ENCODE peak calls at places on chromosomes 6 and 20, in ten cellular contexts. R, Y, E, I, P, X, J, W, A and N are unnamed samples.

GRCh38 chr6:131244942-131245341 is 109.7 kb downstream of the AKAP7 start:
- DNase-seq in R (no peak), Y (no peak), E (no peak), I (no peak), P (no peak), X (no peak), J (no peak), W (no peak), A (no peak), N (no peak)

GRCh38 chr6:135300576-135300975 is 119.5 kb downstream of the MYB start:
- DNase-seq in R (peak; percentile 33), Y (no peak), E (no peak), I (no peak), P (no peak), X (no peak), J (no peak), W (no peak), A (no peak), N (no peak)

GRCh38 chr6:14518515-14519217 is 401.1 kb downstream of the CD83 start:
- DNase-seq in R (no peak), Y (no peak), E (no peak), I (no peak), P (no peak), X (no peak), J (no peak), W (no peak), A (no peak), N (no peak)

GRCh38 chr6:170295519-170296422 is 4.9 kb upstream of the DLL1 start:
- DNase-seq in R (no peak), Y (no peak), E (peak; percentile 86), I (peak; percentile 75), P (no peak), X (no peak), J (no peak), W (no peak), A (peak; percentile 81), N (peak; percentile 78)

GRCh38 chr20:63315240-63315981 is 22.4 kb downstream of the COL20A1 start:
- DNase-seq in R (no peak), Y (no peak), E (no peak), I (no peak), P (peak; percentile 74), X (no peak), J (no peak), W (no peak), A (no peak), N (no peak)

GRCh38 chr6:3449321-3449720 is 7.5 kb downstream of the SLC22A23 start:
- DNase-seq in R (no peak), Y (no peak), E (no peak), I (no peak), P (no peak), X (no peak), J (no peak), W (no peak), A (no peak), N (no peak)

GRCh38 chr6:44512868-44513641 is 125.5 kb downstream of the CDC5L start:
- DNase-seq in R (no peak), Y (no peak), E (no peak), I (no peak), P (no peak), X (no peak), J (no peak), W (no peak), A (no peak), N (no peak)

GRCh38 chr6:20751293-20751946 is 217.2 kb downstream of the CDKAL1 start:
- DNase-seq in R (no peak), Y (no peak), E (no peak), I (no peak), P (no peak), X (peak; percentile 15), J (no peak), W (no peak), A (no peak), N (no peak)

GRCh38 chr6:146289816-146290588 is 253.6 kb upstream of the RAB32 start:
- DNase-seq in R (peak; percentile 89), Y (no peak), E (no peak), I (no peak), P (no peak), X (peak; percentile 60), J (no peak), W (peak; percentile 5), A (no peak), N (no peak)

GRCh38 chr20:58677205-58677604 is 15.4 kb upstream of the NPEPL1 start:
- DNase-seq in R (no peak), Y (no peak), E (no peak), I (no peak), P (no peak), X (no peak), J (no peak), W (no peak), A (no peak), N (no peak)

GRCh38 chr6:131062245-131063027 is 609 bp downstream of the EPB41L2 start:
- DNase-seq in R (no peak), Y (peak; percentile 36), E (peak; percentile 25), I (peak; percentile 31), P (no peak), X (no peak), J (peak; percentile 35), W (no peak), A (peak; percentile 18), N (no peak)

GRCh38 chr6:63537959-63538300 is 34.4 kb upstream of the LOC128125822 start:
- DNase-seq in R (no peak), Y (no peak), E (no peak), I (no peak), P (no peak), X (no peak), J (no peak), W (no peak), A (no peak), N (no peak)

GRCh38 chr20:22456109-22456508 is 128.3 kb downstream of the FOXA2 start:
- DNase-seq in R (no peak), Y (no peak), E (peak; percentile 61), I (no peak), P (no peak), X (no peak), J (no peak), W (no peak), A (peak; percentile 67), N (no peak)

GRCh38 chr6:18507561-18507960 is 120.4 kb downstream of the RNF144B start:
- DNase-seq in R (no peak), Y (no peak), E (no peak), I (no peak), P (no peak), X (no peak), J (no peak), W (no peak), A (no peak), N (no peak)

GRCh38 chr6:29762781-29763214 is 39.6 kb downstream of the HLA-F start:
- DNase-seq in R (no peak), Y (no peak), E (no peak), I (no peak), P (no peak), X (no peak), J (no peak), W (no peak), A (no peak), N (no peak)

GRCh38 chr20:38130687-38131587 is 34.1 kb downstream of the TGM2 start:
- DNase-seq in R (no peak), Y (no peak), E (no peak), I (no peak), P (peak; percentile 54), X (no peak), J (no peak), W (no peak), A (no peak), N (no peak)

GRCh38 chr20:57403216-57403615 is 12.0 kb downstream of the RBM38 start:
- DNase-seq in R (no peak), Y (no peak), E (no peak), I (no peak), P (no peak), X (no peak), J (no peak), W (no peak), A (no peak), N (no peak)

GRCh38 chr6:30922447-30922852 is 8.4 kb downstream of the VARS2 start:
- DNase-seq in R (no peak), Y (no peak), E (no peak), I (no peak), P (no peak), X (no peak), J (no peak), W (no peak), A (no peak), N (no peak)

GRCh38 chr6:34030831-34031566 is 114.9 kb downstream of the GRM4 start:
- DNase-seq in R (no peak), Y (no peak), E (no peak), I (no peak), P (peak; percentile 73), X (no peak), J (no peak), W (no peak), A (no peak), N (peak; percentile 44)

GRCh38 chr20:50404419-50405234 is 105.6 kb upstream of the PTPN1 start:
- DNase-seq in R (no peak), Y (no peak), E (no peak), I (no peak), P (no peak), X (no peak), J (no peak), W (no peak), A (no peak), N (no peak)

GRCh38 chr6:799769-800168 is 106.8 kb upstream of the EXOC2 start:
- DNase-seq in R (no peak), Y (no peak), E (no peak), I (no peak), P (no peak), X (no peak), J (no peak), W (no peak), A (no peak), N (no peak)

GRCh38 chr6:84811351-84811750 is 47.0 kb upstream of the TBX18 start:
- DNase-seq in R (no peak), Y (no peak), E (no peak), I (no peak), P (no peak), X (no peak), J (no peak), W (no peak), A (no peak), N (no peak)

GRCh38 chr6:73491371-73491770 is 29.5 kb downstream of the EEF1A1 start:
- DNase-seq in R (no peak), Y (no peak), E (no peak), I (no peak), P (no peak), X (no peak), J (no peak), W (no peak), A (no peak), N (no peak)

GRCh38 chr6:72857791-72858190 is 235.9 kb downstream of the KCNQ5 start:
- DNase-seq in R (peak; percentile 15), Y (no peak), E (no peak), I (no peak), P (no peak), X (no peak), J (no peak), W (peak; percentile 29), A (no peak), N (no peak)

GRCh38 chr6:3879194-3879952 is 30.2 kb downstream of the FAM50B start:
- DNase-seq in R (no peak), Y (no peak), E (no peak), I (no peak), P (no peak), X (no peak), J (no peak), W (no peak), A (no peak), N (no peak)

GRCh38 chr20:35251613-35251940 is 25.1 kb downstream of the MMP24 start:
- DNase-seq in R (no peak), Y (no peak), E (no peak), I (no peak), P (no peak), X (no peak), J (no peak), W (no peak), A (no peak), N (no peak)

GRCh38 chr6:119627908-119628669 is 278.5 kb upstream of the MAN1A1 start:
- DNase-seq in R (peak; percentile 36), Y (no peak), E (no peak), I (no peak), P (no peak), X (no peak), J (no peak), W (no peak), A (no peak), N (no peak)

GRCh38 chr6:154508573-154509375 is 1.7 kb downstream of the CNKSR3 start:
- DNase-seq in R (no peak), Y (no peak), E (no peak), I (no peak), P (no peak), X (no peak), J (no peak), W (no peak), A (no peak), N (no peak)